ENCODE peak calls at places on chromosome 10, in eight cellular contexts. One of them, this sample, is unnamed.

GRCh38 chr10:111600772-111601171 is 523.9 kb downstream of the ADRA2A start:
- DNase-seq in stomach: no peak
- DNase-seq in prostate gland: no peak
- DNase-seq in suprapubic skin: no peak
- DNase-seq in right cardiac atrium: no peak
- DNase-seq in psoas muscle: no peak
- DNase-seq in HL-60: no peak
- DNase-seq in mammary epithelial cell: no peak
- DNase-seq in this sample: peak

GRCh38 chr10:130531312-130531711 is 395.1 kb downstream of the GLRX3 start:
- DNase-seq in right cardiac atrium: no peak
- DNase-seq in HL-60: no peak
- DNase-seq in stomach: no peak
- DNase-seq in mammary epithelial cell: no peak
- DNase-seq in suprapubic skin: no peak
- DNase-seq in prostate gland: no peak
- DNase-seq in psoas muscle: no peak
- DNase-seq in this sample: no peak

GRCh38 chr10:70254795-70255328 is 21.6 kb upstream of the PPA1 start:
- DNase-seq in HL-60: no peak
- DNase-seq in psoas muscle: no peak
- DNase-seq in stomach: no peak
- DNase-seq in suprapubic skin: no peak
- DNase-seq in prostate gland: no peak
- DNase-seq in mammary epithelial cell: no peak
- DNase-seq in right cardiac atrium: peak
- DNase-seq in this sample: no peak

GRCh38 chr10:102418612-102419560 is at the start of gene PSD:
- DNase-seq in right cardiac atrium: no peak
- DNase-seq in HL-60: no peak
- DNase-seq in prostate gland: no peak
- DNase-seq in suprapubic skin: no peak
- DNase-seq in stomach: no peak
- DNase-seq in psoas muscle: no peak
- DNase-seq in mammary epithelial cell: no peak
- DNase-seq in this sample: no peak

GRCh38 chr10:32957341-32958084 is 517 bp downstream of the ITGB1 start:
- DNase-seq in right cardiac atrium: peak
- DNase-seq in psoas muscle: peak
- DNase-seq in prostate gland: peak
- DNase-seq in mammary epithelial cell: peak
- DNase-seq in HL-60: no peak
- DNase-seq in stomach: peak
- DNase-seq in suprapubic skin: peak
- DNase-seq in this sample: peak

GRCh38 chr10:34721201-34721840 is 93.8 kb downstream of the PARD3 start:
- DNase-seq in right cardiac atrium: no peak
- DNase-seq in suprapubic skin: no peak
- DNase-seq in psoas muscle: no peak
- DNase-seq in HL-60: no peak
- DNase-seq in prostate gland: no peak
- DNase-seq in stomach: no peak
- DNase-seq in mammary epithelial cell: peak
- DNase-seq in this sample: no peak

GRCh38 chr10:49071221-49071761 is 44.0 kb downstream of the VSTM4 start:
- DNase-seq in psoas muscle: no peak
- DNase-seq in right cardiac atrium: no peak
- DNase-seq in mammary epithelial cell: peak
- DNase-seq in prostate gland: peak
- DNase-seq in stomach: no peak
- DNase-seq in HL-60: no peak
- DNase-seq in suprapubic skin: no peak
- DNase-seq in this sample: no peak

GRCh38 chr10:99612167-99612831 is 7.9 kb downstream of the SLC25A28 start:
- DNase-seq in right cardiac atrium: no peak
- DNase-seq in psoas muscle: no peak
- DNase-seq in suprapubic skin: no peak
- DNase-seq in prostate gland: peak
- DNase-seq in HL-60: no peak
- DNase-seq in mammary epithelial cell: peak
- DNase-seq in stomach: no peak
- DNase-seq in this sample: no peak

GRCh38 chr10:43045631-43046287 is 31.1 kb upstream of the RET start:
- DNase-seq in right cardiac atrium: peak
- DNase-seq in stomach: peak
- DNase-seq in mammary epithelial cell: no peak
- DNase-seq in prostate gland: no peak
- DNase-seq in suprapubic skin: peak
- DNase-seq in psoas muscle: no peak
- DNase-seq in HL-60: no peak
- DNase-seq in this sample: no peak

GRCh38 chr10:7563770-7564169 is 103.0 kb downstream of the ITIH5 start:
- DNase-seq in right cardiac atrium: peak
- DNase-seq in stomach: no peak
- DNase-seq in suprapubic skin: no peak
- DNase-seq in prostate gland: no peak
- DNase-seq in HL-60: no peak
- DNase-seq in mammary epithelial cell: no peak
- DNase-seq in psoas muscle: no peak
- DNase-seq in this sample: peak

GRCh38 chr10:70931168-70931805 is 42.9 kb upstream of the PCBD1 start:
- DNase-seq in psoas muscle: no peak
- DNase-seq in prostate gland: peak
- DNase-seq in right cardiac atrium: peak
- DNase-seq in HL-60: no peak
- DNase-seq in mammary epithelial cell: peak
- DNase-seq in stomach: no peak
- DNase-seq in suprapubic skin: no peak
- DNase-seq in this sample: no peak

GRCh38 chr10:71995880-71996597 is 31.8 kb downstream of the CHST3 start:
- DNase-seq in mammary epithelial cell: no peak
- DNase-seq in stomach: no peak
- DNase-seq in HL-60: no peak
- DNase-seq in suprapubic skin: no peak
- DNase-seq in prostate gland: no peak
- DNase-seq in right cardiac atrium: no peak
- DNase-seq in psoas muscle: peak
- DNase-seq in this sample: no peak

GRCh38 chr10:70265032-70265689 is 18.6 kb downstream of the NPFFR1 start:
- DNase-seq in mammary epithelial cell: peak
- DNase-seq in stomach: no peak
- DNase-seq in prostate gland: no peak
- DNase-seq in psoas muscle: no peak
- DNase-seq in right cardiac atrium: no peak
- DNase-seq in suprapubic skin: no peak
- DNase-seq in HL-60: no peak
- DNase-seq in this sample: no peak

GRCh38 chr10:47190301-47190700 is 109.7 kb upstream of the GDF10 start:
- DNase-seq in prostate gland: no peak
- DNase-seq in right cardiac atrium: no peak
- DNase-seq in mammary epithelial cell: peak
- DNase-seq in stomach: no peak
- DNase-seq in psoas muscle: no peak
- DNase-seq in HL-60: no peak
- DNase-seq in suprapubic skin: no peak
- DNase-seq in this sample: no peak

DNA sequence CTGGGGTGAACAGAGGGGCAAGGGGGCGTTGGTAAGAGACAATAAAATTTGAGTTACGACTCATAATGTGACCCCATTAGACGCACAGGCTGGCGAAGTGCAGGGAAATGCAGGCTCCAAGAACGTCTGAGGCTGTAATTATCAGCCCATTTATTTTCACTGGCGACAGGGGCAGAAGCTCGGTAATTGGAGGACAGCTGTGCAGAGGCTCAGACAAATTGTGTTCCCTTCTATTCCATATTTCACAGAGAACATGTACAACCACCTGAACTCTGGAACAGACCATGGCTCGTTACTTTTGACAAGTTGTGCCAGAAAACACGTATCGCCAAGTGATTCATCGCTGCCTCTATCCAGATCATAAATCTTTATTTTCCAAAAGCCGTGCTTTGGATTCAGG is 137.3 kb upstream of the FRMD4A start:
- DNase-seq in stomach: no peak
- DNase-seq in prostate gland: peak
- DNase-seq in mammary epithelial cell: no peak
- DNase-seq in suprapubic skin: no peak
- DNase-seq in right cardiac atrium: no peak
- DNase-seq in psoas muscle: no peak
- DNase-seq in HL-60: no peak
- DNase-seq in this sample: no peak
- H3K27ac ChIP-seq in stomach: no peak
- H3K27ac ChIP-seq in prostate gland: no peak
- H3K27ac ChIP-seq in mammary epithelial cell: no peak
- H3K27ac ChIP-seq in suprapubic skin: no peak
- H3K27ac ChIP-seq in right cardiac atrium: no peak
- H3K27ac ChIP-seq in psoas muscle: no peak
- H3K27ac ChIP-seq in HL-60: no peak
- H3K27ac ChIP-seq in this sample: no peak

GRCh38 chr10:78643513-78643912 is 425.3 kb upstream of the ZMIZ1 start:
- DNase-seq in stomach: no peak
- DNase-seq in psoas muscle: no peak
- DNase-seq in right cardiac atrium: no peak
- DNase-seq in mammary epithelial cell: no peak
- DNase-seq in suprapubic skin: no peak
- DNase-seq in HL-60: no peak
- DNase-seq in prostate gland: no peak
- DNase-seq in this sample: no peak

GRCh38 chr10:78642261-78642660 is 426.5 kb upstream of the ZMIZ1 start:
- DNase-seq in stomach: no peak
- DNase-seq in HL-60: no peak
- DNase-seq in suprapubic skin: no peak
- DNase-seq in psoas muscle: no peak
- DNase-seq in right cardiac atrium: no peak
- DNase-seq in prostate gland: no peak
- DNase-seq in mammary epithelial cell: no peak
- DNase-seq in this sample: no peak

GRCh38 chr10:78644550-78644949 is 424.2 kb upstream of the ZMIZ1 start:
- DNase-seq in mammary epithelial cell: no peak
- DNase-seq in right cardiac atrium: no peak
- DNase-seq in stomach: no peak
- DNase-seq in suprapubic skin: no peak
- DNase-seq in psoas muscle: no peak
- DNase-seq in prostate gland: no peak
- DNase-seq in HL-60: no peak
- DNase-seq in this sample: no peak

GRCh38 chr10:78648256-78648860 is 420.4 kb upstream of the ZMIZ1 start:
- DNase-seq in mammary epithelial cell: no peak
- DNase-seq in right cardiac atrium: no peak
- DNase-seq in psoas muscle: no peak
- DNase-seq in suprapubic skin: no peak
- DNase-seq in HL-60: no peak
- DNase-seq in prostate gland: no peak
- DNase-seq in stomach: no peak
- DNase-seq in this sample: no peak

DNA sequence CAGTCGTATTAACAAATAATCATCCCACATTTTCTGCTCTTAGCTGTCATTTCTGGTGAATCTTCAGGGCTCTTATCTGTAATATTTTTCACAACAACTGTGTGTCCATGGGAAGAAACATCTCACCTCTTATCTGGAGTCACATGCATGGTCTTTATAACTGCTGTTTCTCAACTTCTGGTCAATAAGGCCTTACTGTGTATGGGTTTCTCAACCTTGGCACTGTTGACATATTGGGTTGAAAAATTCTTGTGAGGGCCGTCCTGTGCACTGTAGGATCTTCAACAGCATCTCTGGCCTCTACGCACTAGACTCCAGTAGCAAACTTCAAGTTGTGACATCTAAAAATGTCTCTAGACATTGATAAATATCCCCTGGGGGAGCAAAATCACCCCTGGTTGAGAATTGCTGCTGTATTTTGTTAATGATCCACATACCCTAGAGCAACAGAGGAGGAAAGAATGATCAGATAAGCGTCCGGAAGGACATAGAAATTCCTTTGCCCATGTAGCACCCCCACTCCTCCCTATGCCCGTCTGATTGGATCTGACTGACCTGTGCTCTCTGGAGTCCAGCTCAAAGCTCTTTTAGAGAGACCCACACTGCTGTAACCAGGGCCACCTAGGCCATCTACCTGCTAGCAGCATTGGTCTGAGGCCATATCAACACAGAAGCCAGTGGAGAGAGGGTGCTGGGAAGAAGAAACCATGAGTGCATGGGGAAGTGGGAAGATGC is 423.5 kb upstream of the ZMIZ1 start:
- DNase-seq in psoas muscle: no peak
- DNase-seq in prostate gland: no peak
- DNase-seq in right cardiac atrium: no peak
- DNase-seq in stomach: no peak
- DNase-seq in HL-60: no peak
- DNase-seq in suprapubic skin: no peak
- DNase-seq in mammary epithelial cell: no peak
- DNase-seq in this sample: peak
- H3K4me3 ChIP-seq in psoas muscle: no peak
- H3K4me3 ChIP-seq in prostate gland: no peak
- H3K4me3 ChIP-seq in right cardiac atrium: no peak
- H3K4me3 ChIP-seq in stomach: no peak
- H3K4me3 ChIP-seq in HL-60: no peak
- H3K4me3 ChIP-seq in suprapubic skin: no peak
- H3K4me3 ChIP-seq in mammary epithelial cell: no peak
- H3K4me3 ChIP-seq in this sample: no peak

GRCh38 chr10:123858039-123858740 is 33.4 kb downstream of the CPXM2 start:
- DNase-seq in stomach: no peak
- DNase-seq in right cardiac atrium: no peak
- DNase-seq in HL-60: no peak
- DNase-seq in mammary epithelial cell: peak
- DNase-seq in psoas muscle: no peak
- DNase-seq in suprapubic skin: no peak
- DNase-seq in prostate gland: no peak
- DNase-seq in this sample: no peak
- H3K27ac ChIP-seq in stomach: peak
- H3K27ac ChIP-seq in right cardiac atrium: no peak
- H3K27ac ChIP-seq in HL-60: no peak
- H3K27ac ChIP-seq in mammary epithelial cell: no peak
- H3K27ac ChIP-seq in psoas muscle: no peak
- H3K27ac ChIP-seq in suprapubic skin: no peak
- H3K27ac ChIP-seq in prostate gland: no peak
- H3K27ac ChIP-seq in this sample: no peak

DNA sequence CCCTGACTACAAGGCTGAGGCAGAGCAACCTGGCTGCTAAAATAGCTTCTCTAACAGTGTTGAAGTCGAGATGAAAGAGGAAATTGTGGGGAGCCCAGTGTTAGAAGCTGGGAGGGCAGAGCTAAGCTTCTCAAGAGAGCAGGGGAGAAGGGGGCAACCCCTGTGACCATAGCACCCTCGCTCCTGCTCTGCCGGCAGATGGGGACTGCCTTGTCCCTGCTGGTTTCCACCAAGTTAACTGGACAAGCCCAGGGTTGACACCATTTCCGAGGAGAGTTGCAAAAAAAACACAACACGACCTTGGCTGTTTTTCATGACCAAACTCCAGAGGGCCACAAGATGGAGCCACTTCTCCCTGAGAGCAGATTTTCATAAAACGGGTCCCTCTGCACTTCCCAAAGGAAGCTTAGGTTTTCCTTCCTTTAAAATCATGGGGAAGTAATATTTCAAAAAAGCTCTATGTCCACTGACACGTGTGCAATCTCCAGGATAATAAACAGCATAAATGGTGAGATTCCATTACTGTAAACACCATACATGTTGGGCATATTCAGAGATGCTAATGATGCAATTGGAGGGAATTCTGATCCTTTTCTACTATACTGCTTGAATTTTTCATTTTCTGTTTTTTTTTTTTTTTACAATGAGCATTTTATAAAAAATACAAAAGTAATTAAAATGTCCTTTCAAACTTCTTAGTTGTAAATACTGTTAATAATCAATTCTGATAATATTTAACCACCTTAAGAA is 140.4 kb downstream of the PIP4K2A start:
- DNase-seq in right cardiac atrium: no peak
- DNase-seq in suprapubic skin: no peak
- DNase-seq in stomach: no peak
- DNase-seq in prostate gland: no peak
- DNase-seq in psoas muscle: no peak
- DNase-seq in HL-60: no peak
- DNase-seq in mammary epithelial cell: peak
- DNase-seq in this sample: no peak
- H3K4me3 ChIP-seq in right cardiac atrium: no peak
- H3K4me3 ChIP-seq in suprapubic skin: no peak
- H3K4me3 ChIP-seq in stomach: no peak
- H3K4me3 ChIP-seq in prostate gland: no peak
- H3K4me3 ChIP-seq in psoas muscle: no peak
- H3K4me3 ChIP-seq in HL-60: no peak
- H3K4me3 ChIP-seq in mammary epithelial cell: no peak
- H3K4me3 ChIP-seq in this sample: no peak